ENCODE peak calls at places on chromosomes 4 and X, in four cellular contexts. D is SK-N-SH, C is K562, E is A549. A is an unnamed sample.

GRCh38 chr4:51943221-51943620 is 76.9 kb downstream of the LRRC66 start:
- DNase-seq in D (no peak), C (no peak), E (no peak), A (no peak)

GRCh38 chrX:153642655-153643430 is 4.2 kb upstream of the DUSP9 start:
- DNase-seq in D (peak; percentile 32), C (no peak), E (no peak), A (no peak)

GRCh38 chr4:80007745-80008149 is 65.3 kb downstream of the ANTXR2 start:
- DNase-seq in D (no peak), C (no peak), E (no peak), A (peak; percentile 26)

GRCh38 chr4:17173300-17173699 is 274.9 kb upstream of the LDB2 start:
- DNase-seq in D (no peak), C (no peak), E (peak; percentile 1), A (no peak)

GRCh38 chr4:174490356-174490969 is 31.8 kb downstream of the HPGD start:
- DNase-seq in D (no peak), C (no peak), E (peak; percentile 63), A (no peak)

GRCh38 chrX:78619829-78620228 is 39.3 kb downstream of the RTL3 start:
- DNase-seq in D (no peak), C (no peak), E (no peak), A (no peak)

GRCh38 chrX:139759637-139760036 is 51.7 kb upstream of the MCF2 start:
- DNase-seq in D (no peak), C (peak; percentile 7), E (peak; percentile 24), A (no peak)

GRCh38 chr4:52045028-52045427 is 6.1 kb upstream of the SPATA18 start:
- DNase-seq in D (no peak), C (no peak), E (no peak), A (no peak)

GRCh38 chrX:44343412-44343942 is at the start of gene EFHC2:
- DNase-seq in D (peak; percentile 60), C (peak; percentile 71), E (peak; percentile 6), A (no peak)

GRCh38 chr4:3700223-3700622 is 66.0 kb upstream of the ADRA2C start:
- DNase-seq in D (no peak), C (no peak), E (no peak), A (no peak)

GRCh38 chrX:130691576-130691975 is 211.4 kb downstream of the ENOX2 start:
- DNase-seq in D (no peak), C (no peak), E (no peak), A (no peak)

GRCh38 chr4:48342559-48342878 is 1.2 kb downstream of the SLAIN2 start:
- DNase-seq in D (no peak), C (no peak), E (no peak), A (no peak)

GRCh38 chr4:128386761-128387599 is 99.4 kb upstream of the PGRMC2 start:
- DNase-seq in D (peak; percentile 67), C (peak; percentile 23), E (peak; percentile 90), A (no peak)

GRCh38 chr4:20418865-20419451 is 167.3 kb downstream of the SLIT2 start:
- DNase-seq in D (peak; percentile 27), C (no peak), E (peak; percentile 40), A (peak; percentile 40)

GRCh38 chr4:117971406-117971805 is 62.9 kb upstream of the NDST3 start:
- DNase-seq in D (no peak), C (no peak), E (no peak), A (no peak)

GRCh38 chr4:108619372-108620100 is 840 bp upstream of the RPL34 start:
- DNase-seq in D (no peak), C (peak; percentile 43), E (no peak), A (no peak)

GRCh38 chrX:122196338-122196737 is 987.7 kb upstream of the GRIA3 start:
- DNase-seq in D (no peak), C (no peak), E (no peak), A (no peak)

GRCh38 chrX:40893251-40893910 is 158.0 kb upstream of the MED14 start:
- DNase-seq in D (no peak), C (no peak), E (no peak), A (no peak)

GRCh38 chr4:76194325-76194724 is 19.3 kb downstream of the SCARB2 start:
- DNase-seq in D (no peak), C (no peak), E (peak; percentile 37), A (no peak)

GRCh38 chr4:6065166-6065565 is 46.9 kb upstream of the C4orf50 start:
- DNase-seq in D (no peak), C (no peak), E (no peak), A (no peak)

GRCh38 chrX:151821226-151821625 is 86.7 kb downstream of the CNGA2 start:
- DNase-seq in D (no peak), C (no peak), E (no peak), A (no peak)

GRCh38 chr4:126223784-126224407 is 909.1 kb downstream of the FAT4 start:
- DNase-seq in D (no peak), C (no peak), E (peak; percentile 4), A (no peak)

GRCh38 chr4:25481648-25482047 is 104.6 kb downstream of the ANAPC4 start:
- DNase-seq in D (no peak), C (no peak), E (no peak), A (no peak)

GRCh38 chrX:69060631-69061408 is 104.4 kb downstream of the PJA1 start:
- DNase-seq in D (no peak), C (no peak), E (peak; percentile 23), A (no peak)

GRCh38 chr4:100414016-100414790 is 103.6 kb downstream of the EMCN start:
- DNase-seq in D (no peak), C (no peak), E (no peak), A (no peak)

GRCh38 chrX:104419926-104420325 is 146.1 kb upstream of the IL1RAPL2 start:
- DNase-seq in D (no peak), C (no peak), E (no peak), A (no peak)

GRCh38 chrX:41750720-41751119 is 26.7 kb downstream of the GPR82 start:
- DNase-seq in D (no peak), C (no peak), E (no peak), A (no peak)

GRCh38 chr4:35760706-35761278 is 483.5 kb downstream of the ARAP2 start:
- DNase-seq in D (no peak), C (no peak), E (no peak), A (no peak)

GRCh38 chrX:96480081-96480480 is 204.6 kb upstream of the DIAPH2 start:
- DNase-seq in D (no peak), C (no peak), E (peak; percentile 45), A (no peak)

GRCh38 chr4:75142850-75143249 is 209.9 kb downstream of the PARM1 start:
- DNase-seq in D (no peak), C (no peak), E (no peak), A (no peak)

DNA sequence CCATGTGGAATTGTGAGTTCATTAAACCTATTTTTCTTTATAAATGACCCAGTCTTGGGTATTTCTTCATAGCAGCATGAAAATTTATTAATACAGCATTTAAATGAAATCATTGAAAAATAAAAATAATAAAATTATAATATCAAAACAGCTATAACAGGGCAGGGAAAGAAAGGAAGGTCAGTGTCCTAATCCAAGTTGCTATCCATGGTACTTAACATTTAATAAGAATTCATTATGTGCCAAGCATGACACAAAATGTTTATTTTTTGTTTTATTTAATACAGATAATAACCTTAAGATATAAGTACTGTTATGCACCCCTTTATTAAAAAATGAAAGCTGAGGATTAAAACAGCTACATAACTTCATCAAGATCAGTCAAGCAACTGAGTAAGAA is 838.4 kb downstream of the RAB28 start:
- DNase-seq in D (no peak), C (no peak), E (no peak), A (no peak)
- TF ChIP-seq REST in D (no peak), C (no peak), E (no peak), A (no peak)

GRCh38 chr4:801436-802124 is 24.3 kb downstream of the CPLX1 start:
- DNase-seq in D (no peak), C (no peak), E (no peak), A (no peak)
- TF ChIP-seq RCOR1 in D (no peak), C (no peak), E (no peak), A (no peak)

DNA sequence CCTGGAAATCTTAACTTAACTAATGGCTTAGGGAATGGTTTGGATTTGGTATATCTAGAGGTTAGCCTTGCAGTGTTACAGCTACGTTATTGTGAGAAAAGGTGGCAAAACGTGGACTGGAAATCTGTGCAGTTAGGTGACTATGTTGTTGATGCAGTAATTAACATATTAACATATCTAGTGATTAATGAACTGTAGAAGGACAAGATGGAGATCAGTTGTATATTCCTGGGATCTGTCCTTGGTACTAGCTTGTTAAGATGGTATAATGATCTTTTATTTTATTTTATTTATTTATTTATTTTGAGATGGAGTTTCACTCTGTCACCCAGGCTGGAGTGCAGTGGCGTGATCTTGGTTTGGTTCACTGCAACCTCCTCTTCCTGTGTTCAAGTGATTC is 36.9 kb downstream of the GPAT3 start:
- DNase-seq in D (no peak), C (no peak), E (no peak), A (no peak)
- TF ChIP-seq REST in D (no peak), C (no peak), E (peak; percentile 43), A (no peak)

GRCh38 chr4:112099701-112100289 is 45.5 kb upstream of the FAM241A start:
- DNase-seq in D (peak; percentile 52), C (peak; percentile 30), E (peak; percentile 47), A (peak; percentile 27)
- TF ChIP-seq RCOR1 in D (no peak), C (no peak), E (no peak), A (no peak)

GRCh38 chrX:155056471-155056870 is 14.5 kb downstream of the CMC4 start:
- DNase-seq in D (no peak), C (no peak), E (no peak), A (no peak)

GRCh38 chrX:155053656-155054055 is 17.3 kb downstream of the CMC4 start:
- DNase-seq in D (no peak), C (no peak), E (no peak), A (no peak)

GRCh38 chrX:155054255-155054654 is 16.7 kb downstream of the CMC4 start:
- DNase-seq in D (no peak), C (no peak), E (no peak), A (no peak)

GRCh38 chrX:155055494-155055893 is 15.4 kb downstream of the CMC4 start:
- DNase-seq in D (no peak), C (no peak), E (no peak), A (no peak)

DNA sequence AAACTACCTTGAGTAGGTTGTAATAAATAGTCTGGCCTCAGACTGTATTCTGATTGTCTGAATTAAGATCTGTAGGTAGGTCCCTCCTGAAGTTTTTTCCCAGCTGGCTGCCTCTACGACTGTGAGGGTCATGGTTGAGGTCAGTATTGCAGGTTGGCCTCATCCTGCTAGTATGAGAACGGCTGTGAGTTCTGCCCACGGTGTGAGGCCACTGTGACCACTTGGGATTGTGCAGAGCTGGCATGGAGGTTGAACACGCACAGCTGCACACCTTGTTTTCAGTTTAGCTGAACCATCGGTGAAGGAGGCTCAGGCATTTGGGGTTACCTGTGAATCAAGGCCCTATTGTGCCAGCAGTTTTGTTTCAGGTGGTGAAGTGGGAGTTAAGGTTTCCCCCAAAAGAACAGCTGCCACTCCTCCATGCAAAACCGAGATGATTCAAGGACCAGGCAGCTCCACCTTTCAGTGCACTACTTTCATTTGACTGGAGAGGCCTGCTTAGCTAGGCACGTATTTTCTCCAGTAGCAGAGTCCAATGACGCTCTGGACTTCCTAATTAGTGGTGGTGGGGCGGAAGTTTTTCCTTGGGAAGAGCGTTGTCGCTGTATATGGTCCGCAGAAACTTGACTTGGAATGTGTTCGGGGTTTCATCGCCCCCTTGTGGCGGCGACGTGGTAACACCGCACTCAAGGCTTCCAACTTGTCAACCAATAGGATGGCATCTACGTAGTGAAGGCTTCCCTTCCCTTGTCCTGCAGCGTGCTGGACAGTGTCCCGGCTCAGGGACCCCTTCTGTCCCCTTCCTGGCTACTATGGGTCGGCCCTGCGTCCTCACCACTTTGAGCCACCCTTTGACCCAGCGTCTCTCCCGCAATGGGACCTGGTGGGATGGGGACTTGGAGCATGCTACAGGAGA is 13.8 kb downstream of the CMC4 start:
- DNase-seq in D (peak; percentile 69), C (peak; percentile 52), E (peak; percentile 82), A (peak; percentile 24)
- TF ChIP-seq REST in D (peak; percentile 75), C (no peak), E (peak; percentile 57), A (no peak)

A was measured in GM12878.